ENCODE peak calls at places on chromosome 3, in seven cellular contexts. S is psoas muscle, C is heart left ventricle, W is PC-3, P is AG04450, A is cardiac fibroblast, J is BJ. O is an unnamed sample.

GRCh38 chr3:60610441-60611112 is 640.7 kb downstream of the FHIT start:
- DNase-seq in S (peak), C (peak), W (no peak), P (peak), A (peak), J (no peak), O (no peak)

GRCh38 chr3:169244119-169244864 is 419.2 kb downstream of the MECOM start:
- DNase-seq in S (no peak), C (no peak), W (no peak), P (no peak), A (no peak), J (no peak), O (no peak)

GRCh38 chr3:185070491-185071335 is 82.1 kb downstream of the C3orf70 start:
- DNase-seq in S (no peak), C (no peak), W (peak), P (no peak), A (peak), J (no peak), O (no peak)

GRCh38 chr3:193812791-193813505 is 219.9 kb downstream of the OPA1 start:
- DNase-seq in S (no peak), C (no peak), W (no peak), P (no peak), A (no peak), J (no peak), O (no peak)

GRCh38 chr3:125129512-125129962 is 73.7 kb upstream of the HEG1 start:
- DNase-seq in S (peak), C (peak), W (peak), P (peak), A (peak), J (peak), O (no peak)

GRCh38 chr3:193917096-193917495 is 218.9 kb upstream of the HES1 start:
- DNase-seq in S (no peak), C (no peak), W (no peak), P (no peak), A (no peak), J (no peak), O (no peak)

GRCh38 chr3:126412841-126413692 is 18.4 kb downstream of the CFAP100 start:
- DNase-seq in S (no peak), C (no peak), W (no peak), P (no peak), A (no peak), J (no peak), O (no peak)

GRCh38 chr3:173652093-173652492 is 254.5 kb downstream of the NLGN1 start:
- DNase-seq in S (no peak), C (no peak), W (no peak), P (no peak), A (no peak), J (no peak), O (no peak)

GRCh38 chr3:61009025-61009424 is 242.2 kb downstream of the FHIT start:
- DNase-seq in S (no peak), C (no peak), W (no peak), P (no peak), A (no peak), J (no peak), O (peak)

GRCh38 chr3:108489776-108490175 is 20.6 kb downstream of the MYH15 start:
- DNase-seq in S (no peak), C (no peak), W (peak), P (no peak), A (peak), J (no peak), O (peak)

GRCh38 chr3:58336135-58336882 is 3.6 kb downstream of the PXK start:
- DNase-seq in S (no peak), C (no peak), W (peak), P (no peak), A (no peak), J (peak), O (no peak)

GRCh38 chr3:184968115-184968514 is 156.1 kb downstream of the VPS8 start:
- DNase-seq in S (no peak), C (no peak), W (peak), P (no peak), A (no peak), J (no peak), O (no peak)

GRCh38 chr3:48347500-48347899 is 14.0 kb upstream of the SPINK8 start:
- DNase-seq in S (no peak), C (no peak), W (no peak), P (no peak), A (no peak), J (no peak), O (no peak)

GRCh38 chr3:151425640-151426336 is 35.1 kb downstream of the IGSF10 start:
- DNase-seq in S (no peak), C (no peak), W (no peak), P (no peak), A (no peak), J (no peak), O (no peak)

GRCh38 chr3:4751057-4752051 is 227.9 kb upstream of the BHLHE40 start:
- DNase-seq in S (no peak), C (no peak), W (peak), P (peak), A (peak), J (peak), O (no peak)

GRCh38 chr3:193780810-193781472 is 187.9 kb downstream of the OPA1 start:
- DNase-seq in S (peak), C (peak), W (peak), P (peak), A (peak), J (no peak), O (no peak)

GRCh38 chr3:37787027-37787868 is 74.4 kb upstream of the CTDSPL start:
- DNase-seq in S (no peak), C (no peak), W (no peak), P (no peak), A (peak), J (no peak), O (no peak)

GRCh38 chr3:16559664-16560365 is 45.4 kb downstream of the DAZL start:
- DNase-seq in S (no peak), C (no peak), W (no peak), P (no peak), A (no peak), J (no peak), O (no peak)

GRCh38 chr3:95240395-95240794 is 1177.5 kb downstream of the NSUN3 start:
- DNase-seq in S (no peak), C (no peak), W (no peak), P (no peak), A (no peak), J (no peak), O (no peak)

GRCh38 chr3:137347132-137347531 is 389.3 kb downstream of the IL20RB start:
- DNase-seq in S (no peak), C (no peak), W (no peak), P (no peak), A (no peak), J (no peak), O (no peak)

GRCh38 chr3:18349197-18349798 is 75.8 kb downstream of the SATB1 start:
- DNase-seq in S (no peak), C (no peak), W (no peak), P (no peak), A (no peak), J (no peak), O (no peak)

GRCh38 chr3:153192327-153192726 is 30.3 kb downstream of the RAP2B start:
- DNase-seq in S (no peak), C (no peak), W (peak), P (no peak), A (no peak), J (peak), O (no peak)

DNA sequence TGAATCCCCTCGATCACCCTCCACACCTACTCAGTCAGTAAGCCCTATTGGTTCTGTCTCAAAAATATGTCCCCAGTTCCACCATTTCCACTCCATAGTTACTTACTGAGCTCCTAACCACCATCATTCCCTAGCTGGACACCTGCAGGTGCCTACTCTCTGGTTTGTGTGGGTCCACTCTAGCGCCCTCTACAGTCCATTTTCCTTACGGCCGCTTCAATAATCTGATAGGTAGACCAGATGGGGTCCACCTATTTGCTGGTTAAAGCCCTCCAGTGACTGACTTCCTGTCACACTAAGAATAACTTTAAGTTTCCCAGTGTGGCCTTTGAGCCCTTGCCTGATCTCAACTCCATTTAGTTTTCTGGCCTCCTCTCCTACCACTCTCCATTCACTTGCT is 5.0 kb downstream of the GXYLT2 start:
- DNase-seq in S (no peak), C (no peak), W (no peak), P (no peak), A (no peak), J (no peak), O (no peak)
- TF ChIP-seq CTCF in S (no peak), C (no peak), W (peak), P (peak), A (peak), J (peak), O (peak)

DNA sequence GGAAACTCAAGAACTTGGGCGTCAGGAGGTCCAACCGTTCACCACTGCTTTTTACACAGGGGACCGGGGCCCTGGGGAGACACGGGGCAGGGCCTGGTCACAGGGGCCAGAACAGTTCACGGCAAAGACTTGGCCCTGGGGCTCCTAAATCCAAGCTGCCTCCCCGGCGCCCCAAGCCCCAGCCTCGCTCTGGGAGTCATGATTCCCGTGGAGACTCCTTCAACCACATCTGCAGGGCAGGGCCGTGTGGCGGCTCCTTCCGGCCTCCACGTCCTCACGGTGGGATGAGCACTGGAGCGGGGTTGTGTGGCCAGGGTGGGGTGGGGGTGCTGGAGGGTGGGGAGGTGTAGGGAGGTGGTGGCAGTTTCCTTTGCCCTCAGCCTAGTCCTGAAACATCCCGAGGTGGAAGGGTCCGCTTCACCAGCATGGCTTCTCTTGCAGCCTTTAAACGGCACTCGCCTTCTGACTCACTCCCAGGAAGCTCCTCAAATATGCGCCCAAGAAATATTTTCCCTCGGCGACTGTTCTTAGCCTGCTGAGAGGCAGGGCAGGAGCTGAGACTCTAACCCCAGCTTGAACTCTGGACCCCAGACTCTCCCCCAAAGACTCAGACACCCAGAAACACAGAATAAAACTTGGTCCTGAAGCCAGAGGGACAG is 1.8 kb downstream of the MUC4 start:
- DNase-seq in S (no peak), C (no peak), W (no peak), P (no peak), A (no peak), J (no peak), O (no peak)
- H3K4me3 ChIP-seq in S (no peak), C (no peak), W (no peak), P (no peak), A (no peak), J (no peak), O (no peak)

GRCh38 chr3:157594413-157594812 is 91.2 kb upstream of the VEPH1 start:
- DNase-seq in S (no peak), C (no peak), W (no peak), P (no peak), A (peak), J (no peak), O (no peak)
- TF ChIP-seq CTCF in S (no peak), C (no peak), W (no peak), P (peak), A (peak), J (peak), O (no peak)

GRCh38 chr3:52443791-52444687 is 864 bp downstream of the SEMA3G start:
- DNase-seq in S (no peak), C (peak), W (no peak), P (no peak), A (no peak), J (no peak), O (no peak)
- H3K4me3 ChIP-seq in S (peak), C (peak), W (no peak), P (no peak), A (no peak), J (no peak), O (no peak)

GRCh38 chr3:180854887-180855286 is 57.6 kb upstream of the FXR1 start:
- DNase-seq in S (no peak), C (no peak), W (no peak), P (no peak), A (no peak), J (no peak), O (no peak)

GRCh38 chr3:180855956-180856355 is 56.5 kb upstream of the FXR1 start:
- DNase-seq in S (no peak), C (no peak), W (no peak), P (no peak), A (no peak), J (no peak), O (no peak)

GRCh38 chr3:180860180-180860858 is 52.2 kb upstream of the FXR1 start:
- DNase-seq in S (no peak), C (no peak), W (no peak), P (no peak), A (no peak), J (no peak), O (no peak)

GRCh38 chr3:180855364-180855763 is 57.1 kb upstream of the FXR1 start:
- DNase-seq in S (no peak), C (no peak), W (peak), P (no peak), A (no peak), J (no peak), O (no peak)
- TF ChIP-seq CTCF in S (peak), C (no peak), W (peak), P (peak), A (no peak), J (no peak), O (peak)

GRCh38 chr3:179942560-179943075 is 94.1 kb downstream of the PEX5L start:
- DNase-seq in S (no peak), C (no peak), W (no peak), P (no peak), A (no peak), J (no peak), O (no peak)
- H3K4me3 ChIP-seq in S (peak), C (peak), W (peak), P (peak), A (no peak), J (no peak), O (peak)

GRCh38 chr3:105812194-105812586 is 56.6 kb downstream of the CBLB start:
- DNase-seq in S (no peak), C (no peak), W (peak), P (no peak), A (peak), J (peak), O (no peak)

GRCh38 chr3:105809204-105809893 is 59.5 kb downstream of the CBLB start:
- DNase-seq in S (no peak), C (no peak), W (peak), P (no peak), A (no peak), J (no peak), O (no peak)

GRCh38 chr3:105811518-105812193 is 57.2 kb downstream of the CBLB start:
- DNase-seq in S (no peak), C (no peak), W (no peak), P (no peak), A (no peak), J (no peak), O (no peak)

GRCh38 chr3:105813710-105814109 is 55.1 kb downstream of the CBLB start:
- DNase-seq in S (no peak), C (no peak), W (no peak), P (no peak), A (no peak), J (no peak), O (no peak)
- TF ChIP-seq CTCF in S (no peak), C (no peak), W (no peak), P (no peak), A (no peak), J (no peak), O (no peak)

O was measured in GM12864.